ENCODE peak calls at places on chromosomes 16 and 17, in four cellular contexts. O is GM23338, H is HCT116, E is thoracic aorta. U is an unnamed sample. For H3K4me1 and H3K27me3, the result is how much of the 10 kb centered on the place peaks cover.

GRCh38 chr17:13775450-13775849 is 173.7 kb upstream of the HS3ST3A1 start:
- DNase-seq in O (no peak), E (no peak), H (no peak), U (no peak)

GRCh38 chr17:39027037-39027436 is 59.8 kb upstream of the FBXO47 start:
- DNase-seq in O (peak), H (no peak), E (no peak), U (no peak)

GRCh38 chr16:67346328-67346727 is 19.7 kb downstream of the LRRC36 start:
- DNase-seq in E (no peak), H (no peak), O (no peak), U (no peak)

GRCh38 chr17:70563301-70563820 is 394.0 kb downstream of the KCNJ2 start:
- DNase-seq in H (no peak), E (no peak), O (no peak), U (peak)

GRCh38 chr17:58184308-58184985 is 8.1 kb upstream of the EPX start:
- DNase-seq in E (no peak), H (peak), O (peak), U (peak)

GRCh38 chr17:8080799-8081219 is 6.7 kb downstream of the ALOX12B start:
- DNase-seq in E (no peak), O (peak), H (no peak), U (no peak)

GRCh38 chr17:65181237-65182061 is 44.3 kb downstream of the RGS9 start:
- DNase-seq in H (no peak), O (no peak), E (no peak), U (no peak)

GRCh38 chr17:1558401-1558800 is 4.2 kb downstream of the PITPNA start:
- DNase-seq in H (no peak), O (no peak), E (no peak), U (no peak)

GRCh38 chr17:36592711-36593321 is 1.1 kb downstream of the DHRS11 start:
- DNase-seq in E (no peak), O (peak), H (no peak), U (no peak)

GRCh38 chr17:77619851-77620250 is 338.7 kb upstream of the TNRC6C start:
- DNase-seq in O (no peak), H (no peak), E (no peak), U (peak)
- H3K4me1 ChIP-seq in O (under half), H (under half), E (under half), U (under half)

DNA sequence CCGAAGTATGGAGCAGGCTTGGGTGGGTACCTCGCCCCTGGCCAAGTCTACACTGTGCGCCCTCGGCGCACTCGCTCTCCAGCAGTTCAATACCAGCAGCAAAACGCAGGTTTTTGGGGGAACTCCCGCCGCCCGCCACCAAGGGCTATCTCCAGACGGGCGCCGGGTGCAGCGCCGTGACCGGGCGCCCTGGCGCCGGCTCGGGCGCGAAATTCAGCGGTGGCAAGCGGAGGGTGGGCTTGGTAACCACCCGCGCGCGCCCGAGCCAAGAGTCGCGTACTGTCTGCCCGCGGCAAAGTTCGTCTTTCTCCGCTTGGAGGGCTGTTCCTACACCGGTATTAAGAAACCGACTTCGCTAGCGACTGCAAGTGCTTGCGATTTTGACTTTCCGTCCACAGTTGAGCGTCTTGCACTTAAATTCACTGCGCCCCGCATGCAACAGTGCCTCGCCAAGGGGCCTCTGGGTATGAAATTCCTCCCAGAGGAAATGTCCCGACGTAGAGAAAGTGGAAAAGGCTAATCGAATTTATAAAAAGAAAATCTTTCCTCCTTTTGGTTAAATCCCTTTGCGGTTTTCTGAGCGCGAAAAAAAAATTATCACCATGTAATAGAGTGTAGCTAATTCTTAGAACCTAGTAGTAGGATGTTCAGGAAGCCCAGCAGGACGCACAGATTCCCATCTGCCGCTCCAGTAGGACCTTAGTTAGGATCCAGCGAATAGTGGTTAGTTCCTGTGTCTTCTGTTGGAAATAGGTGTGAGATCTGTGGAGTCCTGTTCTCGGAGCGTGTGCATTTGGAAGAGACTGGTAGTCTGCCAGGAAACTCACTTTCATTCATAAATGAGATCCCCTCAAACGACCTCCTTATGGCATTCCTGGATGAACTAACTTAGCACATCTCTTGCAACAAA is 5.1 kb upstream of the SALL1 start:
- DNase-seq in H (no peak), O (peak), E (no peak), U (peak)
- H3K27me3 ChIP-seq in H (under half), O (half or more), E (under half), U (under half)

GRCh38 chr16:19044781-19045180 is 22.6 kb upstream of the COQ7 start:
- DNase-seq in O (no peak), H (no peak), E (no peak), U (no peak)

GRCh38 chr16:19046062-19046461 is 21.4 kb upstream of the COQ7 start:
- DNase-seq in O (no peak), E (no peak), H (no peak), U (no peak)

GRCh38 chr16:19040400-19040799 is 27.0 kb upstream of the COQ7 start:
- DNase-seq in O (no peak), E (no peak), H (no peak), U (no peak)
- H3K4me1 ChIP-seq in O (under half), E (under half), H (under half), U (under half)

GRCh38 chr16:3012246-3012645 is 477 bp upstream of the CLDN9 start:
- DNase-seq in E (no peak), O (peak), H (no peak), U (no peak)

GRCh38 chr16:3008749-3009088 is 4.0 kb upstream of the CLDN9 start:
- DNase-seq in E (no peak), O (no peak), H (no peak), U (no peak)

GRCh38 chr16:3007957-3008748 is 4.6 kb upstream of the CLDN9 start:
- DNase-seq in O (peak), H (no peak), E (no peak), U (no peak)

GRCh38 chr16:3009568-3010390 is 2.9 kb upstream of the CLDN9 start:
- DNase-seq in H (peak), O (peak), E (no peak), U (no peak)

GRCh38 chr16:3010510-3010909 is 2.2 kb upstream of the CLDN9 start:
- DNase-seq in H (no peak), E (no peak), O (no peak), U (no peak)
- H3K27me3 ChIP-seq in H (under half), E (under half), O (under half), U (under half)

GRCh38 chr16:28187595-28188004 is 24.2 kb downstream of the XPO6 start:
- DNase-seq in H (no peak), O (no peak), E (no peak), U (no peak)
- H3K4me1 ChIP-seq in H (half or more), O (under half), E (under half), U (under half)

GRCh38 chr17:48542956-48543853 is 1.7 kb downstream of the HOXB2 start:
- DNase-seq in E (no peak), O (peak), H (no peak), U (no peak)

GRCh38 chr17:48542114-48542955 is 2.6 kb downstream of the HOXB2 start:
- DNase-seq in O (peak), E (no peak), H (no peak), U (no peak)

GRCh38 chr17:48545022-48545376 is at the start of gene HOXB2:
- DNase-seq in E (no peak), O (peak), H (no peak), U (no peak)

GRCh38 chr17:48544356-48545021 is 420 bp downstream of the HOXB2 start:
- DNase-seq in E (peak), O (peak), H (no peak), U (peak)

DNA sequence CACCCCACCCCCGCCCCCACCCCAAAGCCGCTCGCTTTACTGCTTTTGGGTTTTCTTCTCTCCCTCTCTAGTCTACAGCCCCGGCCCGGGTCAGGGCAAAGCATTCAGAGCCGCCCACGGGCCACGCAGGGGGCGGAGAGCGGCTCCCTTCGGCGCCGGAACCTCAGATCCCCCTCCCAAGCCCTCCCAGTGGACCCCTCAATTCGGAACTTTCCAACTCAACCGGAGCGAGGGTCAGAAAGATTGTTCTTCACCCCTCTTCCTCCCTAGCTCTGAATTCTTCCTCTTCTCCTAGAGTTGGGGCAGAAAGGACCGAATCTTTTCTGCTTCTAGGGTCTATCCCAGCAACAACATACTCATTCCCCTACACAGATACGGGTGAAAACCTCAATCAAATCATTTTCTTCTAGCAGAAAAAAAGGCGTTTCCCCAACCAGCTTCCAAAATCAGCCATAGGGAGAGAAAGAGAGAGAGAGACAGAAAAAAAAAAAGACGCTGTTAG is 1.0 kb downstream of the HOXB2 start:
- DNase-seq in H (no peak), E (no peak), O (no peak), U (no peak)
- H3K27me3 ChIP-seq in H (under half), E (under half), O (half or more), U (under half)

GRCh38 chr16:23690771-23691482 is 12.2 kb downstream of the PLK1 start:
- DNase-seq in E (no peak), O (no peak), H (no peak), U (no peak)

GRCh38 chr16:23687034-23687808 is 8.5 kb downstream of the PLK1 start:
- DNase-seq in H (no peak), E (no peak), O (no peak), U (no peak)

GRCh38 chr16:23692190-23692837 is 13.6 kb downstream of the PLK1 start:
- DNase-seq in H (no peak), E (no peak), O (no peak), U (no peak)

GRCh38 chr16:23691483-23692189 is 12.9 kb downstream of the PLK1 start:
- DNase-seq in O (peak), H (no peak), E (no peak), U (no peak)

GRCh38 chr16:23689442-23690187 is 10.9 kb downstream of the PLK1 start:
- DNase-seq in E (no peak), H (no peak), O (no peak), U (no peak)
- H3K4me1 ChIP-seq in E (under half), H (under half), O (under half), U (under half)

GRCh38 chr16:1953734-1954133 is 755 bp downstream of the RPL3L start:
- DNase-seq in H (no peak), E (no peak), O (no peak), U (no peak)

GRCh38 chr16:1950047-1950446 is 4.4 kb downstream of the RPL3L start:
- DNase-seq in O (no peak), E (no peak), H (no peak), U (no peak)

GRCh38 chr16:1947369-1947670 is 4.3 kb upstream of the MSRB1 start:
- DNase-seq in E (no peak), H (no peak), O (no peak), U (no peak)

GRCh38 chr16:1949507-1949906 is 5.0 kb downstream of the RPL3L start:
- DNase-seq in H (no peak), E (no peak), O (no peak), U (no peak)

GRCh38 chr16:1950559-1950958 is 3.9 kb downstream of the RPL3L start:
- DNase-seq in O (no peak), H (no peak), E (no peak), U (no peak)
- H3K27me3 ChIP-seq in O (under half), H (under half), E (under half), U (under half)

GRCh38 chr17:40355804-40356758 is 8.5 kb downstream of the GJD3 start:
- DNase-seq in H (no peak), E (no peak), O (no peak), U (no peak)
- H3K4me1 ChIP-seq in H (under half), E (under half), O (under half), U (under half)

U was measured in astrocyte.